ENCODE peak calls at places on chromosomes 2 and 18, in four cellular contexts. E, V, Z and N are unnamed samples.
A peak's percentile ranks its signal among the peaks of the same experiment; 100 is the strongest.

GRCh38 chr2:188369365-188369764 is 77.7 kb downstream of the GULP1 start:
- DNase-seq in E (peak; percentile 59), V (no peak), Z (no peak), N (no peak)

GRCh38 chr18:60838677-60839076 is 466.1 kb upstream of the MC4R start:
- DNase-seq in E (no peak), V (no peak), Z (no peak), N (no peak)

GRCh38 chr2:181438298-181438697 is 18.9 kb upstream of the ITGA4 start:
- DNase-seq in E (no peak), V (no peak), Z (no peak), N (no peak)

GRCh38 chr2:238706163-238706562 is 141.7 kb upstream of the TWIST2 start:
- DNase-seq in E (no peak), V (no peak), Z (no peak), N (no peak)

GRCh38 chr2:98771771-98772521 is 41.0 kb upstream of the MGAT4A start:
- DNase-seq in E (peak; percentile 38), V (peak; percentile 37), Z (no peak), N (peak; percentile 83)

GRCh38 chr2:37171624-37171950 is 14.8 kb upstream of the EIF2AK2 start:
- DNase-seq in E (no peak), V (no peak), Z (no peak), N (no peak)

GRCh38 chr2:186683341-186683740 is 10.5 kb upstream of the FAM171B start:
- DNase-seq in E (no peak), V (no peak), Z (no peak), N (no peak)

GRCh38 chr2:55923091-55923977 is at the start of gene EFEMP1:
- DNase-seq in E (peak; percentile 40), V (peak; percentile 36), Z (no peak), N (no peak)

GRCh38 chr2:58376592-58376991 is 135.5 kb upstream of the FANCL start:
- DNase-seq in E (no peak), V (no peak), Z (no peak), N (no peak)

GRCh38 chr2:234491897-234492296 is 5.0 kb downstream of the ARL4C start:
- DNase-seq in E (no peak), V (no peak), Z (no peak), N (no peak)

GRCh38 chr18:519019-519879 is 18.7 kb upstream of the COLEC12 start:
- DNase-seq in E (peak; percentile 68), V (peak; percentile 49), Z (no peak), N (no peak)

GRCh38 chr18:59957957-59958356 is 58.2 kb downstream of the PMAIP1 start:
- DNase-seq in E (peak; percentile 54), V (peak; percentile 46), Z (peak; percentile 38), N (peak; percentile 6)

GRCh38 chr18:67218556-67218955 is 298.0 kb downstream of the DSEL start:
- DNase-seq in E (peak; percentile 3), V (no peak), Z (no peak), N (no peak)

GRCh38 chr2:136116813-136117390 is 1.0 kb downstream of the CXCR4 start:
- DNase-seq in E (no peak), V (peak; percentile 82), Z (no peak), N (no peak)

GRCh38 chr18:48781041-48781989 is 169.4 kb downstream of the SMAD7 start:
- DNase-seq in E (peak; percentile 46), V (no peak), Z (no peak), N (no peak)

GRCh38 chr18:76817888-76818611 is 4.3 kb upstream of the ZNF236 start:
- DNase-seq in E (no peak), V (no peak), Z (no peak), N (no peak)

GRCh38 chr2:41199320-41199719 is 747.4 kb upstream of the SLC8A1 start:
- DNase-seq in E (no peak), V (no peak), Z (no peak), N (no peak)

GRCh38 chr2:237691200-237691907 is 64.0 kb downstream of the LRRFIP1 start:
- DNase-seq in E (no peak), V (no peak), Z (no peak), N (no peak)

GRCh38 chr2:190409616-190410015 is 1.5 kb downstream of the MFSD6 start:
- DNase-seq in E (no peak), V (no peak), Z (no peak), N (no peak)

GRCh38 chr2:45237850-45238542 is 228.7 kb upstream of the SIX2 start:
- DNase-seq in E (peak; percentile 96), V (no peak), Z (peak; percentile 86), N (peak; percentile 89)
- H3K4me3 ChIP-seq in E (no peak overlapping the region), V (no peak overlapping the region), Z (no peak overlapping the region), N (no peak overlapping the region)

DNA sequence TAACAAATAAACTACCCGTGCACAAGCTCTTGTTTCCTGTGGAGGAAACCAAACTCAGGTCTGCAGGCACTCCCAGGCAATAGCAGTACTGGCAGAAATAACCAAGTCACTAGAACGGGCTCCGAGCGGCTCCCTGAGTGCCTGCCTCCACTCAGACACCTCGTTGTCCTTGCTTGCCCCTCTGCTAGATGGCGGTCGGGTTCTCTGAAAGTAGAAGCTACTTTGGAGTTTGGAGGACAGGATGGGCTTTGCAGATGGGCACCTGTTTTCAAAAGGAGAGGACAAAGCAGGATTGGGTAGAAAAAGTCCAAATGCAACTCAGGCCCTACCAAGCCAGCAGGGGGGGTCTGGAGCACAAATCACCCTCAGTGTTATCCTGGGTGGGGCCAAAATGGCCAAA is 136.4 kb downstream of the LRRC30 start:
- DNase-seq in E (no peak), V (no peak), Z (no peak), N (no peak)
- TF ChIP-seq CTCF in E (no peak), V (no peak), Z (no peak), N (no peak)

GRCh38 chr2:219627105-219628100 is at the start of gene SLC4A3:
- DNase-seq in E (peak; percentile 29), V (no peak), Z (no peak), N (no peak)
- H3K4me3 ChIP-seq in E (peak within 1 kb of the TSS; percentile 64), V (peak within 1 kb of the TSS; percentile 35), Z (peak within 1 kb of the TSS; percentile 60), N (peak within 1 kb of the TSS; percentile 60)

GRCh38 chr2:6865346-6866238 is at the start of gene CMPK2:
- DNase-seq in E (peak; percentile 9), V (peak; percentile 86), Z (no peak), N (peak; percentile 11)
- TF ChIP-seq CTCF in E (no peak), V (peak; percentile 2), Z (no peak), N (no peak)

GRCh38 chr2:144998435-144998834 is 478.5 kb upstream of the ZEB2 start:
- DNase-seq in E (no peak), V (no peak), Z (no peak), N (no peak)

GRCh38 chr2:145000376-145000775 is 480.5 kb upstream of the ZEB2 start:
- DNase-seq in E (no peak), V (no peak), Z (no peak), N (no peak)

GRCh38 chr2:144996225-144996795 is 476.4 kb upstream of the ZEB2 start:
- DNase-seq in E (peak; percentile 62), V (no peak), Z (no peak), N (peak; percentile 31)

GRCh38 chr2:145002624-145003023 is 482.7 kb upstream of the ZEB2 start:
- DNase-seq in E (no peak), V (no peak), Z (no peak), N (no peak)

DNA sequence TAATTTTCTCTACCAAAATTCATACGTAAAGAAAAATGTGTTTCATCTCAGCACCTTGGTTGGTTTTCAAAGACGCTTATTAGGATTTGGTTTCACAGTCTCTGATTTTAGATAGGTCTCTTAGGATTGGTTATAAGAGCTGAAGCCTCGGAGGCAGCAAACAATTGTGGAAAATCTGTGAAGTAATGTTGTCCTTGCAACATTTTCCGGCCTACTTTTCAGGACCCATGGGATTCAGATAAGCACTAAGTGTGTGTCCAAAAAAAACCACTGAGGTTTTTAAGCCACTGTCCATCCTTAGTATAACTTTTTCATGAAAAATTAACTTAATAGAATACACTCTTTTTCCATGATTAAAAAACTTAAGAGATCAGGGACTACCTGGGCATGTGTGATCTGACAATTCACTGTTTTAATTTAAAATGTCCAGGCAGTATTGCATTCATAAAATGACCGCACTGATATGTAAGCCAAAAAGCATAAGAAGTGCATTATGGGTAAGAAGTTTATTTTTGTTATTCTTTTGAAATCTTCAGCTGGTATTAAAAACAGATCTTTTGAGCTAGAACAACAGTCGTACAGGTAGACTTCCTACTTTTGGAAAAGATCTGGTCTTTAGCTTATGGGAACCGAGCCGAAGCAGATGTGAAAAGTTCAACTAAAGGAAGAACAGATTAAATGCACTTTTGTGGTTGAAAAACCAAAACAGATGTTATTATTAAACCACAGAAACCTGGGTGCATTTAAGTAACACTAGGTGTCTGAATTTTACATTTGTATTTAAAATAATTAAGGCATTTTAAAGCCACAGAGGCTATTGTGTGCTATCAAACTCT is 479.3 kb upstream of the ZEB2 start:
- DNase-seq in E (peak; percentile 29), V (no peak), Z (no peak), N (no peak)
- H3K4me3 ChIP-seq in E (no peak overlapping the region), V (no peak overlapping the region), Z (no peak overlapping the region), N (no peak overlapping the region)